ENCODE peak calls at places on chromosomes 7 and 10, in six cellular contexts. B, J, F, O, A and G are unnamed samples.

GRCh38 chr7:138907849-138908248 is 73.3 kb downstream of the KIAA1549 start:
- DNase-seq in O (no peak), B (no peak), J (no peak), A (no peak), F (no peak), G (no peak)

GRCh38 chr10:71565284-71566000 is 154.1 kb downstream of the C10orf105 start:
- DNase-seq in O (no peak), F (no peak), B (no peak), A (no peak), J (no peak), G (no peak)

GRCh38 chr10:33733058-33733457 is 398.6 kb upstream of the NRP1 start:
- DNase-seq in A (no peak), J (no peak), F (no peak), B (no peak), O (no peak), G (no peak)

GRCh38 chr10:84140036-84140379 is 699 bp downstream of the GHITM start:
- DNase-seq in F (peak; percentile 12), O (peak; percentile 40), J (peak; percentile 60), A (no peak), B (no peak), G (no peak)

GRCh38 chr10:11353229-11353896 is 258.1 kb downstream of the USP6NL start:
- DNase-seq in B (peak; percentile 38), J (no peak), A (no peak), F (no peak), O (no peak), G (no peak)

GRCh38 chr7:104643587-104644217 is 315.3 kb downstream of the LHFPL3 start:
- DNase-seq in B (no peak), A (no peak), J (peak; percentile 5), F (no peak), O (no peak), G (no peak)

GRCh38 chr7:8035647-8036518 is 67.3 kb downstream of the GLCCI1 start:
- DNase-seq in J (peak; percentile 38), B (no peak), O (peak; percentile 35), A (peak; percentile 3), F (peak; percentile 21), G (peak; percentile 12)

GRCh38 chr10:13614530-13615332 is 28.0 kb downstream of the PRPF18 start:
- DNase-seq in J (peak; percentile 79), A (no peak), B (no peak), F (peak; percentile 63), O (peak; percentile 94), G (no peak)

GRCh38 chr10:84432891-84433290 is 104.5 kb downstream of the CCSER2 start:
- DNase-seq in B (no peak), A (no peak), O (no peak), F (peak; percentile 65), J (no peak), G (no peak)

GRCh38 chr7:34523233-34523918 is 134.6 kb upstream of the NPSR1 start:
- DNase-seq in J (peak; percentile 27), O (no peak), B (no peak), A (no peak), F (peak; percentile 25), G (no peak)

GRCh38 chr10:98433881-98434732 is 12.6 kb downstream of the HPS1 start:
- DNase-seq in F (peak; percentile 67), J (no peak), O (peak; percentile 46), B (no peak), A (no peak), G (no peak)